ENCODE peak calls at places on chromosomes 5 and 9, in eight cellular contexts. A, L, T, F, C, K, B and Y are unnamed samples.

GRCh38 chr5:178455480-178455835 is 134.7 kb downstream of the COL23A1 start:
- DNase-seq in A (no peak), L (no peak), T (no peak), F (no peak), C (no peak), K (no peak), B (no peak), Y (no peak)

GRCh38 chr5:159680095-159680494 is 236.2 kb upstream of the ADRA1B start:
- DNase-seq in A (no peak), L (no peak), T (no peak), F (no peak), C (no peak), K (no peak), B (no peak), Y (no peak)

GRCh38 chr9:137045294-137046093 is 483 bp downstream of the NPDC1 start:
- DNase-seq in A (peak), L (peak), T (no peak), F (no peak), C (no peak), K (no peak), B (no peak), Y (no peak)

GRCh38 chr5:93184041-93184440 is 397.0 kb downstream of the NR2F1-AS1 start:
- DNase-seq in A (no peak), L (no peak), T (no peak), F (no peak), C (no peak), K (no peak), B (no peak), Y (no peak)

GRCh38 chr5:87940775-87941174 is 327.9 kb downstream of the TMEM161B start:
- DNase-seq in A (no peak), L (no peak), T (no peak), F (no peak), C (no peak), K (no peak), B (no peak), Y (no peak)

GRCh38 chr5:3845249-3845648 is 249.6 kb downstream of the IRX1 start:
- DNase-seq in A (no peak), L (no peak), T (no peak), F (no peak), C (no peak), K (no peak), B (no peak), Y (no peak)

GRCh38 chr5:138752951-138753793 is at the start of gene CTNNA1:
- DNase-seq in A (peak), L (peak), T (peak), F (peak), C (peak), K (peak), B (no peak), Y (peak)

GRCh38 chr5:55324815-55325418 is 17.1 kb downstream of the MTREX start:
- DNase-seq in A (peak), L (no peak), T (no peak), F (no peak), C (no peak), K (no peak), B (no peak), Y (no peak)

GRCh38 chr5:37086466-37087178 is 162.6 kb downstream of the CPLANE1 start:
- DNase-seq in A (peak), L (no peak), T (no peak), F (no peak), C (no peak), K (no peak), B (no peak), Y (no peak)

GRCh38 chr9:111236337-111236736 is 93.7 kb downstream of the OR2K2 start:
- DNase-seq in A (no peak), L (no peak), T (no peak), F (no peak), C (no peak), K (no peak), B (no peak), Y (no peak)

GRCh38 chr5:151622367-151623097 is 31.4 kb upstream of the FAT2 start:
- DNase-seq in A (peak), L (no peak), T (no peak), F (no peak), C (no peak), K (no peak), B (no peak), Y (no peak)

GRCh38 chr5:143923634-143924265 is 111.8 kb downstream of the HMHB1 start:
- DNase-seq in A (peak), L (no peak), T (no peak), F (no peak), C (no peak), K (no peak), B (no peak), Y (no peak)

GRCh38 chr9:77021289-77021927 is 2.0 kb downstream of the FOXB2 start:
- DNase-seq in A (no peak), L (no peak), T (no peak), F (no peak), C (no peak), K (no peak), B (no peak), Y (no peak)